ENCODE peak calls at places on chromosomes 5 and 9, in four cellular contexts. K, M, A and B are unnamed samples.

GRCh38 chr5:169429044-169429443 is 128.1 kb upstream of the SLIT3 start:
- DNase-seq in K (no peak), M (no peak), A (no peak), B (peak; percentile 70)

GRCh38 chr5:119682372-119682771 is 53.0 kb downstream of the FAM170A start:
- DNase-seq in K (no peak), M (no peak), A (no peak), B (no peak)

GRCh38 chr5:132008961-132009680 is 2.3 kb downstream of the ACSL6 start:
- DNase-seq in K (no peak), M (no peak), A (peak; percentile 32), B (no peak)

GRCh38 chr9:14275331-14275730 is 38.6 kb downstream of the NFIB start:
- DNase-seq in K (no peak), M (no peak), A (no peak), B (no peak)

GRCh38 chr5:154194348-154195329 is 4.1 kb downstream of the GALNT10 start:
- DNase-seq in K (peak; percentile 35), M (peak; percentile 68), A (no peak), B (peak; percentile 88)

GRCh38 chr5:52796507-52797103 is 8.9 kb downstream of the ITGA1 start:
- DNase-seq in K (no peak), M (no peak), A (no peak), B (no peak)

GRCh38 chr5:147442134-147442726 is 67.6 kb downstream of the DPYSL3 start:
- DNase-seq in K (no peak), M (no peak), A (no peak), B (peak; percentile 46)

GRCh38 chr5:149466457-149466972 is 84.7 kb downstream of the CSNK1A1 start:
- DNase-seq in K (no peak), M (no peak), A (no peak), B (peak; percentile 86)

GRCh38 chr9:109121218-109121796 is 1.6 kb upstream of the TMEM245 start:
- DNase-seq in K (no peak), M (no peak), A (no peak), B (no peak)

GRCh38 chr9:73536403-73536802 is 384.7 kb downstream of the ANXA1 start:
- DNase-seq in K (no peak), M (no peak), A (no peak), B (no peak)

GRCh38 chr5:76401801-76402250 is 1.3 kb upstream of the IQGAP2 start:
- DNase-seq in K (no peak), M (no peak), A (peak; percentile 32), B (no peak)

GRCh38 chr9:69874301-69875060 is 53.9 kb downstream of the CFAP95 start:
- DNase-seq in K (peak; percentile 21), M (no peak), A (no peak), B (peak; percentile 70)

GRCh38 chr5:80569961-80570786 is at the start of gene ANKRD34B:
- DNase-seq in K (peak; percentile 41), M (peak; percentile 83), A (peak; percentile 65), B (no peak)